ENCODE peak calls at places on chromosome 15, in ten cellular contexts. L is transverse colon, E is spleen, C is ovary, R is suprapubic skin, I is heart left ventricle, J is body of pancreas, X is breast epithelium, N is sigmoid colon, G is A549. D is an unnamed sample. For H3K4me1, the result is how much of the 10 kb centered on the place peaks cover.

GRCh38 chr15:95085056-95085455 is 853.7 kb downstream of the MCTP2 start:
- DNase-seq in L (no peak), E (no peak), C (no peak), R (no peak), I (no peak), J (no peak), X (no peak), N (no peak), G (no peak), D (no peak)

GRCh38 chr15:100735654-100736053 is 133.3 kb downstream of the ASB7 start:
- DNase-seq in L (no peak), E (no peak), C (no peak), R (no peak), I (no peak), J (no peak), X (no peak), N (no peak), G (no peak), D (no peak)

GRCh38 chr15:101250931-101251829 is 668 bp downstream of the CHSY1 start:
- DNase-seq in L (no peak), E (peak), C (no peak), R (peak), I (peak), J (peak), X (no peak), N (peak), G (peak), D (peak)

GRCh38 chr15:58167095-58167591 is 29.0 kb downstream of the AQP9 start:
- DNase-seq in L (no peak), E (no peak), C (no peak), R (no peak), I (no peak), J (no peak), X (no peak), N (no peak), G (no peak), D (no peak)

GRCh38 chr15:63909819-63910437 is 76.2 kb upstream of the HERC1 start:
- DNase-seq in L (no peak), E (peak), C (peak), R (no peak), I (no peak), J (peak), X (no peak), N (no peak), G (no peak), D (no peak)

GRCh38 chr15:40388941-40389823 is 6.7 kb downstream of the KNSTRN start:
- DNase-seq in L (no peak), E (peak), C (no peak), R (no peak), I (no peak), J (peak), X (no peak), N (no peak), G (no peak), D (no peak)

GRCh38 chr15:48675436-48675835 is 29.9 kb upstream of the FBN1 start:
- DNase-seq in L (no peak), E (no peak), C (no peak), R (no peak), I (no peak), J (no peak), X (no peak), N (no peak), G (no peak), D (no peak)

GRCh38 chr15:101008158-101009139 is 89.3 kb downstream of the LRRK1 start:
- DNase-seq in L (peak), E (peak), C (peak), R (peak), I (peak), J (peak), X (peak), N (peak), G (peak), D (peak)

GRCh38 chr15:68413363-68414255 is 18.4 kb downstream of the ITGA11 start:
- DNase-seq in L (no peak), E (no peak), C (peak), R (peak), I (no peak), J (peak), X (no peak), N (no peak), G (no peak), D (peak)

GRCh38 chr15:58070801-58071418 is 5.4 kb upstream of the ALDH1A2 start:
- DNase-seq in L (peak), E (peak), C (peak), R (no peak), I (peak), J (peak), X (peak), N (peak), G (peak), D (peak)

GRCh38 chr15:99709243-99709986 is 23.8 kb downstream of the LYSMD4 start:
- DNase-seq in L (no peak), E (no peak), C (no peak), R (no peak), I (no peak), J (no peak), X (no peak), N (no peak), G (no peak), D (no peak)

GRCh38 chr15:99712415-99712814 is 20.8 kb downstream of the LYSMD4 start:
- DNase-seq in L (no peak), E (no peak), C (no peak), R (no peak), I (no peak), J (no peak), X (no peak), N (no peak), G (no peak), D (no peak)

GRCh38 chr15:99708563-99708962 is 24.7 kb downstream of the LYSMD4 start:
- DNase-seq in L (peak), E (no peak), C (peak), R (peak), I (peak), J (peak), X (peak), N (peak), G (peak), D (no peak)

GRCh38 chr15:99707481-99708270 is 25.6 kb downstream of the LYSMD4 start:
- DNase-seq in L (no peak), E (no peak), C (no peak), R (no peak), I (no peak), J (no peak), X (no peak), N (no peak), G (no peak), D (no peak)

DNA sequence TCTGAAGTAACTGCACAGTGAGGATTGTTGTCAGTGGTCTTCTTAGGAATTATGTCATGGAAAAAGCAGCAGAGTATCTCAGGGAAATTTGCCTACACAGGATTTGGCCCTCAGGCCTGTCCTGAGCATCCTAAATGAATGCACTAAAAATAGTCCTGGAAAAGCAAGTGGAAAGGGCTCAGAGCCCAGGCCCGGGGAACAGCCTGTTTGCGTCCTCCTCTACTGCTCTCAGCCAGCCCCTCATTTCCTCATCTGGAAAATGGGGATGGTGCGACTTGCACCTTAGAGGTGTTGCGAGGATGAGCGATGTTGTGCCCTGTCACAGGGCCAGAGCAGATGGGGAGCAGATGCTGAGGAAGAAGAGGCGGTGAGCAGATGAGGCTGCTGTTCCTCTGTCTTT is 21.6 kb downstream of the LYSMD4 start:
- DNase-seq in L (no peak), E (no peak), C (no peak), R (no peak), I (no peak), J (no peak), X (no peak), N (no peak), G (no peak), D (no peak)
- H3K4me1 ChIP-seq in L (under half), E (under half), C (under half), R (under half), I (half or more), J (under half), X (under half), N (under half), G (under half), D (under half)

GRCh38 chr15:85785887-85786777 is 8.6 kb downstream of the KLHL25 start:
- DNase-seq in L (peak), E (peak), C (peak), R (no peak), I (no peak), J (peak), X (no peak), N (no peak), G (peak), D (peak)
- TF ChIP-seq POLR2A in L (no peak), E (no peak), C (no peak), R (no peak), I (no peak), J (no peak), X (no peak), N (no peak), G (no peak), D (no peak)

GRCh38 chr15:77764095-77764494 is 131.4 kb upstream of the LINGO1 start:
- DNase-seq in L (no peak), E (no peak), C (no peak), R (no peak), I (no peak), J (no peak), X (no peak), N (no peak), G (no peak), D (no peak)

GRCh38 chr15:77762747-77763146 is 130.0 kb upstream of the LINGO1 start:
- DNase-seq in L (no peak), E (no peak), C (no peak), R (no peak), I (no peak), J (no peak), X (no peak), N (no peak), G (no peak), D (no peak)

GRCh38 chr15:77759896-77760592 is 127.3 kb upstream of the LINGO1 start:
- DNase-seq in L (no peak), E (no peak), C (no peak), R (no peak), I (no peak), J (no peak), X (no peak), N (no peak), G (no peak), D (no peak)
- TF ChIP-seq CTCF in L (no peak), E (no peak), C (no peak), R (no peak), I (no peak), J (no peak), X (no peak), N (no peak), G (no peak), D (no peak)

GRCh38 chr15:72859757-72860145 is 76.2 kb upstream of the ADPGK start:
- DNase-seq in L (no peak), E (no peak), C (no peak), R (no peak), I (no peak), J (no peak), X (no peak), N (no peak), G (no peak), D (no peak)
- H3K4me1 ChIP-seq in L (under half), E (under half), C (under half), R (under half), I (under half), J (under half), X (under half), N (under half), G (under half), D (under half)